ENCODE peak calls at places on chromosomes 1 and 21, in four cellular contexts. H is GM23248; A is tibial artery; D is CD4-positive, CD25-positive, alpha-beta regulatory T cell. I is an unnamed sample. For H3K27me3 and H3K4me1, the result is how much of the 10 kb centered on the place peaks cover.

GRCh38 chr1:100575406-100575805 is 37.5 kb downstream of the GPR88 start:
- DNase-seq in H (no peak), A (no peak), D (no peak), I (no peak)

GRCh38 chr1:183443025-183443424 is 24.8 kb upstream of the NMNAT2 start:
- DNase-seq in H (peak), A (no peak), D (no peak), I (no peak)

GRCh38 chr1:41918450-41919043 is at the start of gene HIVEP3:
- DNase-seq in H (peak), A (no peak), D (no peak), I (peak)

GRCh38 chr1:107689157-107689556 is 275.8 kb downstream of the VAV3 start:
- DNase-seq in H (peak), A (no peak), D (no peak), I (no peak)

GRCh38 chr1:172401907-172402306 is 18.6 kb upstream of the C1orf105 start:
- DNase-seq in H (no peak), A (no peak), D (no peak), I (peak)

GRCh38 chr1:157240495-157241184 is 102.4 kb upstream of the ETV3 start:
- DNase-seq in H (no peak), A (no peak), D (no peak), I (no peak)

GRCh38 chr1:7454052-7454815 is 316.9 kb upstream of the VAMP3 start:
- DNase-seq in H (peak), A (no peak), D (no peak), I (peak)

GRCh38 chr1:17097787-17098186 is 21.5 kb downstream of the PADI2 start:
- DNase-seq in H (no peak), A (no peak), D (no peak), I (no peak)

GRCh38 chr1:48017716-48018115 is 20.5 kb upstream of the TRABD2B start:
- DNase-seq in H (peak), A (no peak), D (no peak), I (no peak)

GRCh38 chr21:18832950-18833349 is 429.4 kb upstream of the TMPRSS15 start:
- DNase-seq in H (no peak), A (no peak), D (no peak), I (peak)

GRCh38 chr1:155277896-155278688 is 829 bp downstream of the HCN3 start:
- DNase-seq in H (peak), A (peak), D (peak), I (peak)

GRCh38 chr1:223775054-223775453 is 62.7 kb downstream of the CAPN2 start:
- DNase-seq in H (peak), A (no peak), D (no peak), I (no peak)

GRCh38 chr1:199122532-199123311 is 483.9 kb downstream of the PTPRC start:
- DNase-seq in H (peak), A (no peak), D (no peak), I (no peak)

GRCh38 chr1:31152181-31152768 is 86.8 kb upstream of the PUM1 start:
- DNase-seq in H (peak), A (no peak), D (no peak), I (peak)

GRCh38 chr1:6965062-6965913 is 180.0 kb downstream of the CAMTA1 start:
- DNase-seq in H (no peak), A (no peak), D (no peak), I (no peak)

GRCh38 chr1:34929497-34929852 is at the start of gene DLGAP3:
- DNase-seq in H (no peak), A (no peak), D (no peak), I (peak)

GRCh38 chr1:85544689-85545203 is 35.8 kb upstream of the CCN1 start:
- DNase-seq in H (peak), A (no peak), D (no peak), I (no peak)

GRCh38 chr21:27739187-27739586 is 772.3 kb upstream of the ADAMTS5 start:
- DNase-seq in H (no peak), A (no peak), D (no peak), I (no peak)

GRCh38 chr1:173245892-173246291 is 38.8 kb upstream of the TNFSF4 start:
- DNase-seq in H (no peak), A (no peak), D (no peak), I (no peak)

GRCh38 chr1:93702102-93702827 is 20.6 kb upstream of the BCAR3 start:
- DNase-seq in H (peak), A (no peak), D (no peak), I (no peak)

GRCh38 chr1:221487781-221488520 is 253.9 kb downstream of the DUSP10 start:
- DNase-seq in H (peak), A (no peak), D (no peak), I (no peak)

GRCh38 chr1:85188530-85188929 is 12.3 kb downstream of the SYDE2 start:
- DNase-seq in H (no peak), A (no peak), D (no peak), I (no peak)

GRCh38 chr21:29334717-29335428 is 36.2 kb downstream of the BACH1 start:
- DNase-seq in H (peak), A (no peak), D (no peak), I (no peak)

GRCh38 chr1:208242829-208243521 is 1.2 kb downstream of the PLXNA2 start:
- DNase-seq in H (peak), A (no peak), D (no peak), I (no peak)

GRCh38 chr1:208243522-208243850 is 698 bp downstream of the PLXNA2 start:
- DNase-seq in H (peak), A (no peak), D (no peak), I (peak)

GRCh38 chr1:208241541-208241940 is 2.6 kb downstream of the PLXNA2 start:
- DNase-seq in H (no peak), A (no peak), D (no peak), I (no peak)

GRCh38 chr1:208240698-208241355 is 3.4 kb downstream of the PLXNA2 start:
- DNase-seq in H (no peak), A (no peak), D (no peak), I (no peak)

GRCh38 chr1:208242186-208242585 is 2.0 kb downstream of the PLXNA2 start:
- DNase-seq in H (no peak), A (no peak), D (no peak), I (no peak)
- H3K4me3 ChIP-seq in H (peak), A (peak), D (no peak), I (no peak)

DNA sequence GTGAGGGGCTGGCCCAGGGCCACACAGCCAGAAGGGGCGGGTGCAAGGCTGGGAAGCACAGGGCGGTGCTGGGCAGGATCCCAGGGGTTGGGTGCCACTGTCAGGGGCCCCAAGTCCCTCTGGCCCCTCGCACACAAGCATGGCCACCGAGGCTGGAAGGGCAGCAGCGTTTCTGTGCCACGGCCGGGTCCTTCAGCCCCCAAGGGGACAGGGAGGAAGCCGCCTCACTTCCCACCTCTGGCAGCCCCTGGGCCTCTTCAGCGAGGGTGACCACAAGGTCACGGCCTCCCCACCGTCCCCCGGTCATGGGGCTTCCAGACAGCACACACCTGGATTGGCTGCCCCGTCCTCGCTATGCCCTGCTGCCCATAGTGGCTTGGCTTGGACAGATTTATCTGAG is 77.1 kb upstream of the TTC34 start:
- DNase-seq in H (no peak), A (no peak), D (no peak), I (no peak)
- H3K27me3 ChIP-seq in H (under half), A (under half), D (under half), I (under half)

GRCh38 chr1:39392851-39393573 is 98.4 kb upstream of the BMP8A start:
- DNase-seq in H (no peak), A (no peak), D (no peak), I (no peak)

GRCh38 chr1:39393645-39394044 is 97.8 kb upstream of the BMP8A start:
- DNase-seq in H (no peak), A (no peak), D (no peak), I (no peak)

GRCh38 chr1:39394059-39394458 is 97.4 kb upstream of the BMP8A start:
- DNase-seq in H (no peak), A (no peak), D (no peak), I (no peak)

GRCh38 chr1:39394598-39394997 is 96.8 kb upstream of the BMP8A start:
- DNase-seq in H (no peak), A (no peak), D (no peak), I (no peak)

DNA sequence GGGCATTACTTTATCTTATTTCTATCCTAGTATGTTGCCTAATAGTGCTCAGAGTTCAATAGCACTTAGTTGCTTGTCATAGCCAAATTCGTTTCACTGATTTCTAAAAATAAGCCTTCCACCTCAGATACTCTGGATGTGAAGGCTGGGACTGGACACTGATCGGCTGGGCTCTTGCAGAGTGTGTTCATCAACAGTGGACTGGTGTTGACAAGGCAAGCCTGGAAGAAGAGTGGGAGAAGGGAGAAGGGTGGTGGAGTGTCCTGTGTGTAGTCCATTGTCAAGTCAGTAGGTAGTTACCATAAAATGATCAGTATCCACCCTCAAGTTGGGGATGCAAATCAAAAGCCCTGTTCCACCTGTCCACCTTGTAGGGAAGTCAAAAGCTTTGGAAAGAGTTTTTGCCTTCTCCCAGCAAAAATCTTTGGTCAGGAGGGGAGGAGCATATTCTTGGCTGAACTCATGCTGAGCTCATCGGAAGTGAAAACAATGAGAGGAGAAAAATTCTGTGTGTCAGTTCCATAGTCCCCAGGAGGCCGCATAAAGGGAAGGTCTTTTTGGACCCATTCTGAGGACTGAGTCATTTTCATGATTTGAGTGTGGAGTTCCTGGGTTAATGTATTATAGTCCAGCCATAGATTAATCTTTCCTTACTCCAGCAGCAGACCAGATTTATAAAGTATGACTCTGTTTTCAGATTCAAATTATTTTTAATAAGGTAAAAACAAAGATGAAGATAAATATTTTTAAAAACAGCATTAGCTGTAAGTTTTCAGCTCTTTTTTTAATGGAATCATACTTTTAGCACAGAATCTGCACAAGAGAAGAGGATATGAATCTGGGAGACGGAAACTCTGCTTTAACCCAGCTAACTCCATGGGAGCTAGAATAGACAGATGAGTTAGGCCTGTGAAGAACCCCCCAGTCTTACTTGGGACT is 99.4 kb upstream of the BMP8A start:
- DNase-seq in H (peak), A (peak), D (no peak), I (no peak)
- H3K4me1 ChIP-seq in H (half or more), A (under half), D (under half), I (under half)

GRCh38 chr1:159015440-159015909 is 5.8 kb downstream of the IFI16 start:
- DNase-seq in H (peak), A (peak), D (peak), I (no peak)
- H3K4me3 ChIP-seq in H (no peak), A (no peak), D (peak), I (no peak)

GRCh38 chr21:42236014-42236413 is 17.1 kb downstream of the ABCG1 start:
- DNase-seq in H (no peak), A (no peak), D (no peak), I (no peak)
- H3K27me3 ChIP-seq in H (half or more), A (under half), D (under half), I (under half)

GRCh38 chr1:97898948-97899347 is 21.9 kb downstream of the DPYD start:
- DNase-seq in H (peak), A (no peak), D (no peak), I (no peak)
- H3K4me1 ChIP-seq in H (under half), A (under half), D (under half), I (under half)

GRCh38 chr1:210597555-210598134 is 268.9 kb downstream of the HHAT start:
- DNase-seq in H (peak), A (no peak), D (no peak), I (no peak)
- H3K4me3 ChIP-seq in H (peak), A (no peak), D (no peak), I (no peak)

GRCh38 chr1:54998677-54999076 is at the start of gene BSND:
- DNase-seq in H (no peak), A (no peak), D (no peak), I (no peak)
- H3K27me3 ChIP-seq in H (under half), A (under half), D (under half), I (under half)

I was measured in HAP-1.